ENCODE peak calls at places on chromosomes 4 and X, in five cellular contexts. N is tibial artery, Y is uterus, W is right cardiac atrium, R is psoas muscle. L is an unnamed sample.
A peak's percentile ranks its signal among the peaks of the same experiment; 100 is the strongest.

GRCh38 chr4:150960818-150961217 is 54.3 kb downstream of the LRBA start:
- DNase-seq in N (no peak), Y (no peak), W (no peak), R (no peak), L (no peak)

GRCh38 chr4:25427871-25428270 is 50.8 kb downstream of the ANAPC4 start:
- DNase-seq in N (no peak), Y (no peak), W (no peak), R (no peak), L (no peak)

GRCh38 chr4:48899432-48899749 is 7.2 kb downstream of the OCIAD2 start:
- DNase-seq in N (no peak), Y (no peak), W (no peak), R (no peak), L (no peak)

GRCh38 chr4:124757121-124757520 is 44.6 kb upstream of the ANKRD50 start:
- DNase-seq in N (no peak), Y (no peak), W (no peak), R (no peak), L (no peak)

GRCh38 chr4:170011921-170012628 is 14.1 kb downstream of the MFAP3L start:
- DNase-seq in N (no peak), Y (no peak), W (no peak), R (no peak), L (no peak)

GRCh38 chr4:764405-765169 is 59.0 kb downstream of the PCGF3 start:
- DNase-seq in N (no peak), Y (no peak), W (no peak), R (peak; percentile 14), L (no peak)

GRCh38 chrX:88560673-88561330 is 186.2 kb upstream of the CPXCR1 start:
- DNase-seq in N (no peak), Y (no peak), W (no peak), R (no peak), L (no peak)

GRCh38 chrX:8201896-8202331 is 30.8 kb upstream of the VCX2 start:
- DNase-seq in N (no peak), Y (no peak), W (peak; percentile 47), R (peak; percentile 14), L (no peak)

GRCh38 chrX:117063224-117063623 is 600.4 kb upstream of the CT83 start:
- DNase-seq in N (no peak), Y (no peak), W (no peak), R (no peak), L (no peak)

GRCh38 chrX:3664921-3665320 is 48.5 kb downstream of the PRKX start:
- DNase-seq in N (no peak), Y (no peak), W (no peak), R (no peak), L (no peak)

GRCh38 chr4:76987685-76988084 is 38.1 kb downstream of the SEPTIN11 start:
- DNase-seq in N (no peak), Y (no peak), W (no peak), R (no peak), L (no peak)

GRCh38 chr4:17613761-17614415 is 553 bp upstream of the MED28 start:
- DNase-seq in N (peak; percentile 40), Y (no peak), W (no peak), R (no peak), L (peak; percentile 35)

GRCh38 chr4:48403358-48403757 is 62.0 kb downstream of the SLAIN2 start:
- DNase-seq in N (no peak), Y (no peak), W (no peak), R (no peak), L (no peak)

GRCh38 chr4:47852121-47852520 is 14.3 kb upstream of the CORIN start:
- DNase-seq in N (no peak), Y (no peak), W (no peak), R (no peak), L (no peak)

GRCh38 chrX:17052210-17052609 is 105.8 kb downstream of the REPS2 start:
- DNase-seq in N (no peak), Y (no peak), W (no peak), R (no peak), L (no peak)

GRCh38 chr4:95118507-95118906 is 360.8 kb downstream of the BMPR1B start:
- DNase-seq in N (no peak), Y (no peak), W (no peak), R (no peak), L (no peak)

GRCh38 chr4:17276821-17277220 is 235.1 kb downstream of the QDPR start:
- DNase-seq in N (peak; percentile 36), Y (peak; percentile 46), W (peak; percentile 58), R (peak; percentile 12), L (peak; percentile 28)

GRCh38 chrX:100995469-100995868 is 26.0 kb downstream of the ARL13A start:
- DNase-seq in N (no peak), Y (no peak), W (no peak), R (no peak), L (no peak)

GRCh38 chrX:8846271-8846670 is 45.1 kb upstream of the FAM9A start:
- DNase-seq in N (no peak), Y (no peak), W (no peak), R (no peak), L (no peak)

GRCh38 chr4:156795727-156796126 is 175.9 kb downstream of the PDGFC start:
- DNase-seq in N (no peak), Y (no peak), W (no peak), R (no peak), L (no peak)

GRCh38 chrX:53481816-53482485 is 47.8 kb upstream of the HSD17B10 start:
- DNase-seq in N (peak; percentile 51), Y (no peak), W (peak; percentile 16), R (peak; percentile 18), L (no peak)

GRCh38 chrX:72046447-72046846 is 85.3 kb downstream of the RTL5 start:
- DNase-seq in N (no peak), Y (no peak), W (no peak), R (no peak), L (no peak)

GRCh38 chrX:147079974-147080373 is 265.4 kb upstream of the CXorf51A start:
- DNase-seq in N (no peak), Y (no peak), W (no peak), R (no peak), L (no peak)

GRCh38 chrX:7154040-7154597 is 6.2 kb upstream of the PUDP start:
- DNase-seq in N (no peak), Y (no peak), W (no peak), R (no peak), L (no peak)

GRCh38 chr4:33696066-33696465 is 2548.2 kb downstream of the ARAP2 start:
- DNase-seq in N (no peak), Y (no peak), W (no peak), R (no peak), L (no peak)

GRCh38 chr4:970046-970745 is 3.2 kb downstream of the DGKQ start:
- DNase-seq in N (no peak), Y (no peak), W (no peak), R (no peak), L (peak; percentile 81)

GRCh38 chrX:53269536-53270107 is 11.8 kb downstream of the IQSEC2 start:
- DNase-seq in N (no peak), Y (no peak), W (no peak), R (no peak), L (no peak)

GRCh38 chr4:15779336-15779735 is 1.2 kb downstream of the CD38 start:
- DNase-seq in N (peak; percentile 83), Y (peak; percentile 41), W (peak; percentile 65), R (peak; percentile 43), L (peak; percentile 81)

GRCh38 chrX:68697465-68698125 is 50.1 kb downstream of the STARD8 start:
- DNase-seq in N (no peak), Y (no peak), W (no peak), R (no peak), L (no peak)

GRCh38 chr4:107442538-107443083 is 277.4 kb downstream of the PAPSS1 start:
- DNase-seq in N (no peak), Y (no peak), W (no peak), R (no peak), L (no peak)

GRCh38 chr4:6647169-6647568 is 6.7 kb downstream of the MRFAP1 start:
- DNase-seq in N (no peak), Y (no peak), W (no peak), R (no peak), L (no peak)

GRCh38 chrX:39442332-39442731 is 641.1 kb downstream of the MID1IP1 start:
- DNase-seq in N (no peak), Y (no peak), W (no peak), R (no peak), L (no peak)

GRCh38 chr4:106273831-106274230 is 42.2 kb downstream of the TBCK start:
- DNase-seq in N (no peak), Y (no peak), W (no peak), R (no peak), L (no peak)

GRCh38 chr4:48813984-48814383 is 16.9 kb upstream of the OCIAD1 start:
- DNase-seq in N (no peak), Y (no peak), W (no peak), R (no peak), L (no peak)

GRCh38 chr4:26822546-26822945 is 38.1 kb upstream of the STIM2 start:
- DNase-seq in N (no peak), Y (no peak), W (no peak), R (no peak), L (no peak)

GRCh38 chr4:3361406-3361805 is 68.6 kb downstream of the RGS12 start:
- DNase-seq in N (no peak), Y (no peak), W (no peak), R (no peak), L (no peak)
- H3K4me3 ChIP-seq in N (no peak overlapping the region), Y (no peak overlapping the region), W (no peak overlapping the region), R (no peak overlapping the region), L (no peak overlapping the region)

DNA sequence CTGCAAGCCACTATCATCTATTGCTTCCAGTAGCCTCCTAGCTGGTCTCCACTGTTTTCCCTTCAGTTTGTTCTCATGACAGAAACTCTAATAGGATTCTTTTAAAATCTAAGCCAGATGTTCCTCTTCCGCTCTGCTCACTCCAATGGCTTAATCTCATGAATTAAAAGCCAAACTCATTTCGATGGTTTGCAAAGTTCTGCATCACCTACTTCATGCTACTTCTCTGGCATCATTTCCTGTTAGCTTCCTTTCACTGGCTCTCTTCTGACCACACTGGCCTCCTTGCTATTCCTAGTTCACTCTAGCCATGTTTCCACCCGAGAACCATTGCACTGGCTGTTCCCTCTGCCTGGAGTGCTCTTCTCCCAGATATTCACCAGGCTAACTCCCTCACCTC is 102.0 kb upstream of the LSM6 start:
- DNase-seq in N (no peak), Y (no peak), W (no peak), R (no peak), L (no peak)
- H3K27me3 ChIP-seq in N (no peaks in the 10 kb centered on the region), Y (no peaks in the 10 kb centered on the region), W (no peaks in the 10 kb centered on the region), R (no peaks in the 10 kb centered on the region), L (no peaks in the 10 kb centered on the region)

GRCh38 chr4:13525606-13526281 is 18.6 kb downstream of the NKX3-2 start:
- DNase-seq in N (no peak), Y (no peak), W (no peak), R (no peak), L (no peak)
- H3K4me3 ChIP-seq in N (no peak overlapping the region), Y (no peak overlapping the region), W (no peak overlapping the region), R (no peak overlapping the region), L (no peak overlapping the region)

DNA sequence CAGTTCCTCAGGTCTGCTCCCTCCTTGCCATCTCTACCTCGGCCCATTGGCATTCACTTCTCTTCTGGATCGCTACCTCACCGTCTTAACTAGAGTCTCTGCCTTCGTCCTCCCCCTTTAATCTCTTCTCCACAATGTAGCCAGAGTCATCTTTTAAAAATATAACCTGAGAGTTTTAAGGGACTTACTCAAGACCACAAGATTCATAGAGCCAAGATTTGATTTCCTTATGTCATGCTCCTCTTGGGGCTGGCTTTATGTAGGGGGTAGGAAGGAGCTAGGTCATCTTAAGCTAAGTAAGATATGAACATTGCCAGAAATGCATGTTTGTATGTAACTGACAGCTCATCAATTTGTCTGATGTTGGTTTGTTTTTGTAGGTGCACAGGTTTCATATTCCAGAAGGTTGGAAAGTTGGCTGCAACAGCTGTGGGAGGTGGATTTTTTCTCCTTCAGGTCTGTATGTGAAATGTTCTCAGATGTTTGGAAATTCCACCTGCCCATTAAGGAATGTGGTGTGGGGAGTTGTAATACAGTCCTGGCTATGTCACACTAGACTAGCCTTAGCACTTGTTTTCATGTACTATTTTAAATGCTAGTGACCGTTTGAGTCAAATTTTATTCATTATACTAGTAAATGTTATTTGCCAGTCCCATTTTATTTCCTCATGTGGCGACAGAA is 19.6 kb downstream of the FUNDC2 start:
- DNase-seq in N (no peak), Y (no peak), W (no peak), R (no peak), L (no peak)
- H3K27me3 ChIP-seq in N (no peaks in the 10 kb centered on the region), Y (no peaks in the 10 kb centered on the region), W (no peaks in the 10 kb centered on the region), R (no peaks in the 10 kb centered on the region), L (no peaks in the 10 kb centered on the region)